ENCODE peak calls at places on chromosomes 5 and 9, in six cellular contexts. One of them, this sample, is unnamed. For H3K4me1, the result is how much of the 10 kb centered on the place peaks cover.

GRCh38 chr9:115109486-115109885 is 8.5 kb downstream of the TNC start:
- DNase-seq in IMR-90: peak
- DNase-seq in neuronal stem cell: no peak
- DNase-seq in NT2/D1: no peak
- DNase-seq in GM23248: peak
- DNase-seq in fibroblast of lung: peak
- DNase-seq in this sample: peak

GRCh38 chr5:93598997-93599371 is 16.0 kb downstream of the NR2F1 start:
- DNase-seq in GM23248: no peak
- DNase-seq in IMR-90: no peak
- DNase-seq in fibroblast of lung: no peak
- DNase-seq in neuronal stem cell: no peak
- DNase-seq in NT2/D1: no peak
- DNase-seq in this sample: no peak

GRCh38 chr5:142322747-142323479 is 1.9 kb downstream of the SPRY4 start:
- DNase-seq in IMR-90: peak
- DNase-seq in neuronal stem cell: peak
- DNase-seq in GM23248: peak
- DNase-seq in NT2/D1: no peak
- DNase-seq in fibroblast of lung: peak
- DNase-seq in this sample: peak

GRCh38 chr5:104793452-104794120 is 1231.0 kb upstream of the NUDT12 start:
- DNase-seq in fibroblast of lung: no peak
- DNase-seq in neuronal stem cell: no peak
- DNase-seq in IMR-90: no peak
- DNase-seq in GM23248: no peak
- DNase-seq in NT2/D1: peak
- DNase-seq in this sample: no peak

GRCh38 chr9:134294228-134295071 is 31.8 kb upstream of the RXRA start:
- DNase-seq in NT2/D1: no peak
- DNase-seq in neuronal stem cell: no peak
- DNase-seq in IMR-90: no peak
- DNase-seq in fibroblast of lung: no peak
- DNase-seq in GM23248: peak
- DNase-seq in this sample: no peak

GRCh38 chr9:82982271-82982880 is 80.6 kb downstream of the RASEF start:
- DNase-seq in fibroblast of lung: no peak
- DNase-seq in neuronal stem cell: no peak
- DNase-seq in IMR-90: no peak
- DNase-seq in GM23248: no peak
- DNase-seq in NT2/D1: no peak
- DNase-seq in this sample: no peak

GRCh38 chr9:133370680-133371079 is 5.2 kb downstream of the SURF4 start:
- DNase-seq in GM23248: no peak
- DNase-seq in IMR-90: no peak
- DNase-seq in neuronal stem cell: no peak
- DNase-seq in fibroblast of lung: no peak
- DNase-seq in NT2/D1: no peak
- DNase-seq in this sample: no peak

GRCh38 chr9:72232778-72233177 is 83.5 kb downstream of the GDA start:
- DNase-seq in NT2/D1: no peak
- DNase-seq in IMR-90: no peak
- DNase-seq in GM23248: no peak
- DNase-seq in neuronal stem cell: no peak
- DNase-seq in fibroblast of lung: no peak
- DNase-seq in this sample: no peak

GRCh38 chr5:32805966-32806626 is 95.0 kb downstream of the NPR3 start:
- DNase-seq in GM23248: peak
- DNase-seq in NT2/D1: no peak
- DNase-seq in neuronal stem cell: no peak
- DNase-seq in fibroblast of lung: peak
- DNase-seq in IMR-90: peak
- DNase-seq in this sample: peak

GRCh38 chr9:134371731-134372130 is 45.5 kb downstream of the RXRA start:
- DNase-seq in NT2/D1: no peak
- DNase-seq in GM23248: no peak
- DNase-seq in neuronal stem cell: no peak
- DNase-seq in fibroblast of lung: no peak
- DNase-seq in IMR-90: no peak
- DNase-seq in this sample: no peak

GRCh38 chr5:26940981-26941380 is 97.4 kb downstream of the CDH9 start:
- DNase-seq in fibroblast of lung: no peak
- DNase-seq in GM23248: no peak
- DNase-seq in neuronal stem cell: no peak
- DNase-seq in NT2/D1: no peak
- DNase-seq in IMR-90: peak
- DNase-seq in this sample: no peak

GRCh38 chr5:74372051-74372450 is 268.5 kb downstream of the ENC1 start:
- DNase-seq in fibroblast of lung: no peak
- DNase-seq in IMR-90: no peak
- DNase-seq in NT2/D1: no peak
- DNase-seq in GM23248: no peak
- DNase-seq in neuronal stem cell: no peak
- DNase-seq in this sample: no peak

GRCh38 chr5:88542786-88543185 is 274.1 kb upstream of the TMEM161B start:
- DNase-seq in GM23248: no peak
- DNase-seq in IMR-90: no peak
- DNase-seq in neuronal stem cell: no peak
- DNase-seq in NT2/D1: no peak
- DNase-seq in fibroblast of lung: no peak
- DNase-seq in this sample: no peak

GRCh38 chr5:65338606-65339151 is 143.0 kb downstream of the ADAMTS6 start:
- DNase-seq in IMR-90: peak
- DNase-seq in fibroblast of lung: no peak
- DNase-seq in neuronal stem cell: no peak
- DNase-seq in GM23248: no peak
- DNase-seq in NT2/D1: no peak
- DNase-seq in this sample: no peak

GRCh38 chr9:95506438-95506691 is 10.4 kb downstream of the PTCH1 start:
- DNase-seq in neuronal stem cell: no peak
- DNase-seq in IMR-90: peak
- DNase-seq in fibroblast of lung: peak
- DNase-seq in GM23248: peak
- DNase-seq in NT2/D1: no peak
- DNase-seq in this sample: peak

GRCh38 chr5:91556-92263 is at the start of gene PLEKHG4B:
- DNase-seq in GM23248: peak
- DNase-seq in neuronal stem cell: peak
- DNase-seq in IMR-90: no peak
- DNase-seq in NT2/D1: peak
- DNase-seq in fibroblast of lung: no peak
- DNase-seq in this sample: peak

GRCh38 chr5:16508730-16509531 is 43.3 kb upstream of the ZNF622 start:
- DNase-seq in neuronal stem cell: no peak
- DNase-seq in NT2/D1: no peak
- DNase-seq in IMR-90: no peak
- DNase-seq in GM23248: peak
- DNase-seq in fibroblast of lung: no peak
- DNase-seq in this sample: no peak

GRCh38 chr5:76808142-76808691 is 10.6 kb upstream of the F2RL1 start:
- DNase-seq in NT2/D1: peak
- DNase-seq in GM23248: no peak
- DNase-seq in IMR-90: no peak
- DNase-seq in neuronal stem cell: no peak
- DNase-seq in fibroblast of lung: no peak
- DNase-seq in this sample: no peak

DNA sequence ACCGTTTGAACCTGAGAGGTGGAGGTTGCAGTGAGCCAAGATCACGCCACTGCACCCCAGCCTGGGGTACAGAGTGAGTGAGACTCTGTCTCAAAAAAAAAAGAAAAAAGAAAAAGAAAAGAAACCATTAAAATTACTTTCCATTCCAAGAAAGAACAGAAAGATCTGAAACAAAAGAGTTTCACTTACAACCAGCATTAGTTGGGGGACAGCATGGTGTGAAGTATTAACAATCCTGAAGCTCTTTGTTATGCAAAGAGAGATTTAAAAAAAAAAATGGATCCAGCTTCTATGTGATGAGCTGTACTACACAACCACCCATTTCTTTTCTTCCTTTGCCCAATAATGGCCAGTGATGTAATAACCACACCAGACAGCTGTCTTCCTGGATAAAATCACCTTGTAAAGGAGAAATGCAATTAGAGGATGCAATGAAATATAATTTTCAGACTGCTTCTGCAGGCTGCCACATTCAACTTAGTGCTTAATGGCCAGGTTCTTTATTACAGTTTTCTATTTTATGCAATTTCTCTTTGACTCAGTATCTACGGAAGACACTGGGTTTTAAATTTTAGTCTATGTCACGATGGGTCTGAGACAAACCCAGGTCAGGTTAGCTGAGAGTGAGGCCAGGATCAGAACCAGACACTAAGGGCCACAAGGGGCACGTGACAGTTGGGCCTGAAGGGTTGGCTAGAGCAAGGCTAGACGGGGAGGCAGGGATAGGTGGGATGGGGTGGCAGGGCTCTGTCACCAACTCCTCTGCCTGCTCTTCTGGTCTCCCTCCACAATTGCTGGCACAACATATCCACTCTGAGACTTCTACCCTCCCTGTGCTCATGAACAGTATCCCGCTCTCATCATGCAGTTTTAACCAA is 76.6 kb downstream of the MED27 start:
- DNase-seq in neuronal stem cell: no peak
- DNase-seq in NT2/D1: no peak
- DNase-seq in IMR-90: no peak
- DNase-seq in fibroblast of lung: no peak
- DNase-seq in GM23248: no peak
- DNase-seq in this sample: no peak
- H3K4me1 ChIP-seq in neuronal stem cell: under half
- H3K4me1 ChIP-seq in NT2/D1: under half
- H3K4me1 ChIP-seq in IMR-90: under half
- H3K4me1 ChIP-seq in fibroblast of lung: under half
- H3K4me1 ChIP-seq in GM23248: under half
- H3K4me1 ChIP-seq in this sample: under half

DNA sequence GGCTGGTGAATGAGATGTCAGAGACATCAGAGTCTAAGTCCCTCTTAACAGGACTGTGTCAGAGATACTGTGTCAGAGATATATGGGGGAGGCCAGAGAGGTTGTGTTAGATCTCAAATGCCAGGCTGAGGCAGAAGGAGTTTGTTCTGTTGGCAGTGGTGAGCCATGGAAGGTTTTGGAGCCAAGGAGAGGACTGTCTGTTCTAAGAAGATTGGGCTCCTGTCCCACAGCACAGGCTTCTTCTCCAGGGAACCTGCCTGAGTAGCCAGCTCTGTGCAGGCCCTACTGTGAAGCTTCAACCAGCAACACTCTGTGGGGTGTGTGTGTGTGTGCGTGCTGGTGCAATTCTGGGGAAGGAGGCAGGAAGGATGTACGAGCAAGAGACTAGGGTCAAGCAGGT is 12.8 kb downstream of the ENHO start:
- DNase-seq in fibroblast of lung: no peak
- DNase-seq in NT2/D1: no peak
- DNase-seq in GM23248: no peak
- DNase-seq in IMR-90: no peak
- DNase-seq in neuronal stem cell: no peak
- DNase-seq in this sample: no peak
- H3K9ac ChIP-seq in fibroblast of lung: no peak
- H3K9ac ChIP-seq in NT2/D1: no peak
- H3K9ac ChIP-seq in GM23248: no peak
- H3K9ac ChIP-seq in IMR-90: no peak
- H3K9ac ChIP-seq in neuronal stem cell: no peak
- H3K9ac ChIP-seq in this sample: no peak

GRCh38 chr9:87499455-87500015 is 1.9 kb downstream of the DAPK1 start:
- DNase-seq in GM23248: no peak
- DNase-seq in fibroblast of lung: no peak
- DNase-seq in NT2/D1: no peak
- DNase-seq in neuronal stem cell: no peak
- DNase-seq in IMR-90: no peak
- DNase-seq in this sample: no peak

GRCh38 chr9:87500491-87500890 is 2.8 kb downstream of the DAPK1 start:
- DNase-seq in fibroblast of lung: no peak
- DNase-seq in neuronal stem cell: no peak
- DNase-seq in NT2/D1: no peak
- DNase-seq in GM23248: peak
- DNase-seq in IMR-90: no peak
- DNase-seq in this sample: peak

GRCh38 chr9:87501806-87502205 is 4.1 kb downstream of the DAPK1 start:
- DNase-seq in IMR-90: no peak
- DNase-seq in NT2/D1: no peak
- DNase-seq in GM23248: no peak
- DNase-seq in fibroblast of lung: no peak
- DNase-seq in neuronal stem cell: no peak
- DNase-seq in this sample: no peak

GRCh38 chr9:87502446-87503232 is 5.0 kb downstream of the DAPK1 start:
- DNase-seq in NT2/D1: no peak
- DNase-seq in GM23248: no peak
- DNase-seq in IMR-90: no peak
- DNase-seq in fibroblast of lung: no peak
- DNase-seq in neuronal stem cell: no peak
- DNase-seq in this sample: no peak

DNA sequence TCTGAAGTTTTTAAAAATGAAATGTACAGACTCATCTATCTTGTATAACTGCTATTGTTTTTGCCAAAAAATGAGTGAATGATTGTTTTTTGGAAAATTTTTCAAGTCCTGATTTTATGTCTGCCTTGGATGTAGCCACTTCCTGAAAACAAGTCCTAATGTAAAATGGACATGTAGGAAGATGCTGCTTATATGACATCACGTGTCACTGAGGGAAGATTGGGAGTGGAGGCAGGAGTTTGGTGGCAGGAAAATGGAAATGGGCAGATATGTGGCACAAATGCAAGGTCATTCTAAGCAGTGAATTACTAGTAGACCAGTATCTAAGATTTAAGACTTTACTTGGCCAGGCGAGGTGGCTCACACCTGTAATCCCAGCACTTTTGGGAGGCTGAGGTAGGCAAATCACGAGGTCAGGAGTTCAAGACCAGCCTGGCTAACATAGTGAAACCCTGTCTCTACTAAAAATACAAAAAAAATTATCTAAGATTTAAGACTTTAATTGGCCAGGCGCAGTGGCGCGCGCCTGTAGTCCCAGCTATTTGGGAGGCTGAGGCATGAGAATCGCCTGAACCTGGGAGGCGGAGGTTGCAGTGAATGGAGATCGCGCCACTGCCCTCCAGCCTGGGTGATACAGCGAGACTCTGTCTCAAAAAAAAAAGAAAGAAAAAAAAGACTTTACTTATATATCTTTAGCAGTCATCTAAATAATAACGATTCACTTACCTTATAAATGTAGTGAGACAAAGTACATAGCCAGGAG is 3.4 kb downstream of the DAPK1 start:
- DNase-seq in fibroblast of lung: no peak
- DNase-seq in neuronal stem cell: no peak
- DNase-seq in GM23248: no peak
- DNase-seq in NT2/D1: no peak
- DNase-seq in IMR-90: no peak
- DNase-seq in this sample: no peak
- H3K4me3 ChIP-seq in fibroblast of lung: no peak
- H3K4me3 ChIP-seq in neuronal stem cell: no peak
- H3K4me3 ChIP-seq in GM23248: no peak
- H3K4me3 ChIP-seq in NT2/D1: no peak
- H3K4me3 ChIP-seq in IMR-90: no peak
- H3K4me3 ChIP-seq in this sample: no peak

GRCh38 chr5:173909205-173909604 is 21.1 kb downstream of the CPEB4 start:
- DNase-seq in fibroblast of lung: no peak
- DNase-seq in NT2/D1: no peak
- DNase-seq in neuronal stem cell: no peak
- DNase-seq in GM23248: no peak
- DNase-seq in IMR-90: no peak
- DNase-seq in this sample: no peak
- H3K4me1 ChIP-seq in fibroblast of lung: under half
- H3K4me1 ChIP-seq in NT2/D1: under half
- H3K4me1 ChIP-seq in neuronal stem cell: under half
- H3K4me1 ChIP-seq in GM23248: under half
- H3K4me1 ChIP-seq in IMR-90: under half
- H3K4me1 ChIP-seq in this sample: under half

This sample was measured in adipocyte.